ENCODE peak calls at places on chromosome 17, in eight cellular contexts. B is astrocyte of the cerebellum; H is EL; P is stimulated activated CD4-positive, alpha-beta T cell treated with anti-CD3 and anti-CD28 coated beads, TNF-alpha, amount 100 ng/mL, for 24 hours; Q is stimulated activated naive CD4-positive, alpha-beta T cell; L is amniotic stem cell; Z is stimulated activated effector memory CD8-positive, alpha-beta T cell treated with anti-CD3 and anti-CD28 coated beads, Interleukin-12 subunit alpha, Interleukin-12 subunit beta, amount 100 ng/mL, for 72 hours; D is ACHN. S is an unnamed sample.
A peak's percentile ranks its signal among the peaks of the same experiment; 100 is the strongest.

GRCh38 chr17:30600062-30600829 is 123.0 kb downstream of the GOSR1 start:
- DNase-seq in B (peak; percentile 48), H (peak; percentile 86), P (peak; percentile 30), Q (peak; percentile 43), L (peak; percentile 65), Z (peak; percentile 67), D (peak; percentile 85), S (peak; percentile 86)

GRCh38 chr17:36793976-36794375 is 143.3 kb upstream of the LHX1 start:
- DNase-seq in B (no peak), H (no peak), P (no peak), Q (no peak), L (no peak), Z (no peak), D (no peak), S (no peak)

GRCh38 chr17:74452027-74452840 is 14.2 kb upstream of the CD300A start:
- DNase-seq in B (no peak), H (no peak), P (no peak), Q (no peak), L (no peak), Z (no peak), D (no peak), S (peak; percentile 58)

GRCh38 chr17:71413935-71414334 is 706.9 kb upstream of the SOX9 start:
- DNase-seq in B (no peak), H (no peak), P (no peak), Q (no peak), L (no peak), Z (no peak), D (no peak), S (no peak)

GRCh38 chr17:40482722-40483121 is 18.7 kb downstream of the TNS4 start:
- DNase-seq in B (no peak), H (no peak), P (no peak), Q (no peak), L (no peak), Z (no peak), D (no peak), S (no peak)

GRCh38 chr17:38628441-38628840 is 22.7 kb upstream of the SRCIN1 start:
- DNase-seq in B (no peak), H (no peak), P (no peak), Q (no peak), L (no peak), Z (no peak), D (peak; percentile 39), S (no peak)

GRCh38 chr17:80791758-80792284 is 199.8 kb upstream of the CHMP6 start:
- DNase-seq in B (peak; percentile 87), H (peak; percentile 99), P (no peak), Q (peak; percentile 39), L (peak; percentile 89), Z (no peak), D (peak; percentile 91), S (peak; percentile 63)

GRCh38 chr17:65359016-65359415 is 202.4 kb downstream of the AXIN2 start:
- DNase-seq in B (peak; percentile 61), H (peak; percentile 89), P (no peak), Q (no peak), L (peak; percentile 66), Z (no peak), D (peak; percentile 80), S (no peak)

GRCh38 chr17:3799181-3799627 is 1.8 kb downstream of the ITGAE start:
- DNase-seq in B (no peak), H (no peak), P (no peak), Q (no peak), L (no peak), Z (no peak), D (no peak), S (no peak)

GRCh38 chr17:55344514-55344997 is 77.1 kb downstream of the MMD start:
- DNase-seq in B (no peak), H (no peak), P (no peak), Q (no peak), L (no peak), Z (peak; percentile 17), D (no peak), S (peak; percentile 42)

GRCh38 chr17:9566067-9566466 is 9.6 kb downstream of the STX8 start:
- DNase-seq in B (no peak), H (no peak), P (no peak), Q (no peak), L (no peak), Z (no peak), D (no peak), S (no peak)

GRCh38 chr17:79781691-79782575 is 4.0 kb downstream of the CBX2 start:
- DNase-seq in B (no peak), H (no peak), P (no peak), Q (no peak), L (no peak), Z (no peak), D (no peak), S (no peak)

GRCh38 chr17:61303334-61304096 is 96.1 kb upstream of the TBX2 start:
- DNase-seq in B (no peak), H (no peak), P (no peak), Q (no peak), L (no peak), Z (no peak), D (no peak), S (peak; percentile 30)

GRCh38 chr17:63571632-63572310 is 21.5 kb downstream of the DCAF7 start:
- DNase-seq in B (no peak), H (peak; percentile 87), P (no peak), Q (no peak), L (peak; percentile 15), Z (no peak), D (peak; percentile 23), S (peak; percentile 29)

GRCh38 chr17:65022751-65023421 is 33.7 kb downstream of the GNA13 start:
- DNase-seq in B (peak; percentile 59), H (peak; percentile 56), P (no peak), Q (no peak), L (no peak), Z (no peak), D (peak; percentile 69), S (no peak)